ENCODE peak calls at places on chromosomes 7 and 10, in nine cellular contexts. S, G, W, B, Q, E, T, O and X are unnamed samples.

GRCh38 chr7:11533229-11533820 is 298.7 kb downstream of the THSD7A start:
- DNase-seq in S (no peak), G (no peak), W (no peak), B (no peak), Q (no peak), E (no peak), T (no peak), O (no peak), X (no peak)

GRCh38 chr10:93916257-93917063 is 22.7 kb downstream of the SLC35G1 start:
- DNase-seq in S (peak; percentile 52), G (no peak), W (peak; percentile 34), B (no peak), Q (no peak), E (no peak), T (peak; percentile 71), O (no peak), X (no peak)

GRCh38 chr10:34341473-34341872 is 473.6 kb downstream of the PARD3 start:
- DNase-seq in S (no peak), G (no peak), W (no peak), B (no peak), Q (no peak), E (no peak), T (no peak), O (no peak), X (no peak)

GRCh38 chr7:22544245-22544644 is 44.3 kb upstream of the STEAP1B start:
- DNase-seq in S (no peak), G (no peak), W (no peak), B (no peak), Q (no peak), E (no peak), T (no peak), O (no peak), X (no peak)

GRCh38 chr10:310371-310770 is 175.1 kb downstream of the ZMYND11 start:
- DNase-seq in S (no peak), G (no peak), W (no peak), B (no peak), Q (no peak), E (no peak), T (no peak), O (no peak), X (no peak)

GRCh38 chr7:29299986-29300609 is 105.5 kb downstream of the CHN2 start:
- DNase-seq in S (no peak), G (no peak), W (no peak), B (no peak), Q (no peak), E (no peak), T (peak; percentile 43), O (no peak), X (no peak)

GRCh38 chr7:37942934-37943610 is 22.6 kb downstream of the EPDR1 start:
- DNase-seq in S (no peak), G (peak; percentile 80), W (peak; percentile 12), B (peak; percentile 73), Q (peak; percentile 77), E (peak; percentile 67), T (no peak), O (no peak), X (no peak)

GRCh38 chr10:132555648-132556575 is 18.3 kb downstream of the INPP5A start:
- DNase-seq in S (no peak), G (peak; percentile 5), W (no peak), B (peak; percentile 50), Q (no peak), E (no peak), T (no peak), O (no peak), X (peak; percentile 32)

GRCh38 chr7:131498237-131498885 is 58.1 kb downstream of the PODXL start:
- DNase-seq in S (peak; percentile 56), G (no peak), W (no peak), B (no peak), Q (no peak), E (no peak), T (no peak), O (no peak), X (no peak)

GRCh38 chr10:63866747-63867140 is 345.5 kb downstream of the REEP3 start:
- DNase-seq in S (no peak), G (no peak), W (peak; percentile 37), B (no peak), Q (no peak), E (no peak), T (peak; percentile 75), O (no peak), X (no peak)

GRCh38 chr7:37119296-37119695 is 329.4 kb downstream of the ELMO1 start:
- DNase-seq in S (no peak), G (no peak), W (no peak), B (no peak), Q (no peak), E (no peak), T (no peak), O (no peak), X (no peak)

GRCh38 chr7:80370587-80370986 is 141.3 kb downstream of the GNAT3 start:
- DNase-seq in S (no peak), G (no peak), W (no peak), B (no peak), Q (no peak), E (no peak), T (no peak), O (no peak), X (no peak)

GRCh38 chr10:42707229-42707628 is 68.9 kb upstream of the ZNF33B start:
- DNase-seq in S (no peak), G (no peak), W (no peak), B (no peak), Q (no peak), E (no peak), T (no peak), O (no peak), X (no peak)

GRCh38 chr10:114611617-114612016 is 46.5 kb downstream of the ABLIM1 start:
- DNase-seq in S (peak; percentile 40), G (no peak), W (no peak), B (no peak), Q (no peak), E (no peak), T (peak; percentile 43), O (no peak), X (no peak)

GRCh38 chr10:63103971-63104409 is 29.1 kb upstream of the NRBF2 start:
- DNase-seq in S (no peak), G (no peak), W (no peak), B (no peak), Q (no peak), E (no peak), T (no peak), O (no peak), X (no peak)

GRCh38 chr7:44767912-44768662 is 19.4 kb downstream of the ZMIZ2 start:
- DNase-seq in S (peak; percentile 77), G (peak; percentile 71), W (peak; percentile 51), B (peak; percentile 93), Q (peak; percentile 85), E (no peak), T (no peak), O (no peak), X (no peak)

GRCh38 chr7:25894902-25895791 is 256.9 kb upstream of the NFE2L3 start:
- DNase-seq in S (peak; percentile 2), G (peak; percentile 49), W (peak; percentile 86), B (peak; percentile 79), Q (peak; percentile 83), E (peak; percentile 81), T (peak; percentile 52), O (no peak), X (peak; percentile 48)

GRCh38 chr7:25893436-25893835 is 258.6 kb upstream of the NFE2L3 start:
- DNase-seq in S (no peak), G (no peak), W (no peak), B (no peak), Q (no peak), E (no peak), T (no peak), O (no peak), X (no peak)

GRCh38 chr7:25897261-25897782 is 254.7 kb upstream of the NFE2L3 start:
- DNase-seq in S (no peak), G (no peak), W (no peak), B (no peak), Q (no peak), E (no peak), T (no peak), O (no peak), X (no peak)

GRCh38 chr7:25894002-25894901 is 257.7 kb upstream of the NFE2L3 start:
- DNase-seq in S (no peak), G (no peak), W (peak; percentile 25), B (no peak), Q (peak; percentile 58), E (peak; percentile 49), T (peak; percentile 39), O (no peak), X (peak; percentile 23)

DNA sequence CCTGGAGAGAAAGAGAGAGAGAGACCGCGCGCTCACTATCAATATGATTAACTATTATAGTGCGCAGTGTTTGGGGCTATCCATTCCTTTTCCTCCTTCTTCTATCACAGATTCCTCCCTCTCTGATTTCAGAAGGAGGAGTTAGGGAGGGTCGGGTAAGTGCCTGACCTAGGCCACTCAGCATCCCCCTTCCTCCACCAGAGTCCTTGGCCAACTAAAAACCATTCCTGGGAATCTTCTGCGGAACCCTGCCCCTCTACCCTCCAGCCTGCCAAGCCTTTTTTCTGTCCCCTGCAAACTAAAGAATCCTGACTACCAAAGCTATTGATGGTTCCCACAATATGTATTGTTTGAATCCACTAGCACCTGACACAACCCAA is 256.2 kb upstream of the NFE2L3 start:
- DNase-seq in S (no peak), G (no peak), W (no peak), B (no peak), Q (no peak), E (no peak), T (no peak), O (no peak), X (no peak)
- H3K4me3 ChIP-seq in S (no peak overlapping the region), G (peak overlapping the region; percentile 14), W (peak overlapping the region; percentile 25), B (peak overlapping the region; percentile 21), Q (no peak overlapping the region), E (no peak overlapping the region), T (peak overlapping the region; percentile 12), O (peak overlapping the region; percentile 29), X (peak overlapping the region; percentile 46)

GRCh38 chr7:98241674-98242241 is 10.3 kb downstream of the TECPR1 start:
- DNase-seq in S (no peak), G (no peak), W (no peak), B (no peak), Q (no peak), E (no peak), T (no peak), O (no peak), X (no peak)
- H3K4me1 ChIP-seq in S (no peaks in the 10 kb centered on the region), G (peaks cover 4% of the 10 kb centered on the region), W (no peaks in the 10 kb centered on the region), B (no peaks in the 10 kb centered on the region), Q (no peaks in the 10 kb centered on the region), E (peaks cover 14% of the 10 kb centered on the region), T (no peaks in the 10 kb centered on the region), O (no peaks in the 10 kb centered on the region), X (peaks cover 8% of the 10 kb centered on the region)

DNA sequence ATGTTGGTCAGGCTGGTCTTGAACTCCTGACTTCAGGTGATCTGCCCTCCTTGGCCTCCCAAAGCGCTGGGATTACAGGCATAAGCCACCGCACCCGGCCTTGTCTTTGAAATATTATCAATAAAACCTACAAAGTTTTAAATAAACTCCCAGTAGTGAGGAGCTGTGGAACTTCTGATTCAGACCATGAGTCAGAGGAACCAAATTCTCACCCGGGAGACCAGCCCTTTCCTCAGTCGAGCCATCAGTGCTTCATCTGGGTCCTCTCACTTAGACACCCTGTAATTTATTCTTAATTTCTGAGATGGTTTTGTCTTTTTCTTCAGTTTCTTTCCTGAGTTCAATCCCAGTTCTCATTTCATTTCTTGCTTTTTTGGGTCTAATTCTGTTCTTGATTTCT is 68.6 kb downstream of the DYNC2I1 start:
- DNase-seq in S (peak; percentile 56), G (no peak), W (no peak), B (no peak), Q (no peak), E (no peak), T (peak; percentile 58), O (no peak), X (no peak)
- H3K36me3 ChIP-seq in S (peaks cover 63% of the 10 kb centered on the region), G (peaks cover 94% of the 10 kb centered on the region), W (peaks cover 50% of the 10 kb centered on the region), B (peaks cover 100% of the 10 kb centered on the region), Q (no peaks in the 10 kb centered on the region), E (peaks cover 99% of the 10 kb centered on the region), T (peaks cover 13% of the 10 kb centered on the region), O (peaks cover 74% of the 10 kb centered on the region), X (no peaks in the 10 kb centered on the region)

GRCh38 chr10:6401562-6402348 is 178.3 kb downstream of the PRKCQ start:
- DNase-seq in S (peak; percentile 92), G (peak; percentile 80), W (peak; percentile 82), B (peak; percentile 90), Q (peak; percentile 77), E (peak; percentile 81), T (peak; percentile 81), O (peak; percentile 32), X (peak; percentile 49)
- H3K4me3 ChIP-seq in S (peak overlapping the region; percentile 3), G (peak overlapping the region; percentile 4), W (peak overlapping the region; percentile 36), B (peak overlapping the region; percentile 37), Q (peak overlapping the region; percentile 20), E (peak overlapping the region; percentile 45), T (peak overlapping the region; percentile 68), O (peak overlapping the region; percentile 55), X (no peak overlapping the region)